ENCODE peak calls at places on chromosome 14, in nine cellular contexts. Q is neural progenitor cell, D is Caco-2, U is Kasumi-1, L is type B pancreatic cell, S is HTR-8/SVneo, X is pons, J is Right ventricle myocardium inferior, P is NCI-H1105. I is an unnamed sample.

GRCh38 chr14:96757456-96757855 is 39.7 kb upstream of the VRK1 start:
- DNase-seq in Q (no peak), D (no peak), U (no peak), L (no peak), S (no peak), X (no peak), J (no peak), P (no peak), I (no peak)

GRCh38 chr14:33017016-33017415 is 78.3 kb downstream of the NPAS3 start:
- DNase-seq in Q (no peak), D (no peak), U (no peak), L (no peak), S (no peak), X (no peak), J (no peak), P (no peak), I (no peak)

GRCh38 chr14:101458536-101459391 is 102.5 kb upstream of the DIO3 start:
- DNase-seq in Q (peak), D (no peak), U (no peak), L (no peak), S (no peak), X (no peak), J (no peak), P (no peak), I (no peak)

GRCh38 chr14:56359245-56359644 is 220.4 kb upstream of the TMEM260 start:
- DNase-seq in Q (no peak), D (no peak), U (no peak), L (no peak), S (no peak), X (no peak), J (no peak), P (no peak), I (no peak)

GRCh38 chr14:36784541-36784940 is 122.9 kb downstream of the PAX9 start:
- DNase-seq in Q (no peak), D (no peak), U (no peak), L (no peak), S (no peak), X (no peak), J (no peak), P (no peak), I (no peak)

GRCh38 chr14:50874842-50875241 is 3.0 kb downstream of the ABHD12B start:
- DNase-seq in Q (no peak), D (no peak), U (no peak), L (no peak), S (no peak), X (no peak), J (no peak), P (no peak), I (no peak)

GRCh38 chr14:93207468-93208308 is 632 bp downstream of the UBR7 start:
- DNase-seq in Q (peak), D (peak), U (peak), L (no peak), S (peak), X (peak), J (no peak), P (no peak), I (no peak)

GRCh38 chr14:75176142-75176820 is at the start of gene TMED10:
- DNase-seq in Q (peak), D (peak), U (peak), L (peak), S (peak), X (peak), J (peak), P (peak), I (peak)

GRCh38 chr14:105255021-105255507 is 6.7 kb downstream of the BTBD6 start:
- DNase-seq in Q (no peak), D (no peak), U (no peak), L (no peak), S (no peak), X (no peak), J (no peak), P (no peak), I (no peak)

GRCh38 chr14:95515080-95515489 is 1.4 kb downstream of the SYNE3 start:
- DNase-seq in Q (peak), D (no peak), U (peak), L (no peak), S (no peak), X (peak), J (peak), P (peak), I (peak)

GRCh38 chr14:76599556-76599955 is 161.7 kb upstream of the VASH1 start:
- DNase-seq in Q (no peak), D (no peak), U (no peak), L (no peak), S (no peak), X (no peak), J (no peak), P (no peak), I (no peak)

GRCh38 chr14:23936084-23936829 is 17.3 kb upstream of the DHRS4 start:
- DNase-seq in Q (no peak), D (peak), U (no peak), L (no peak), S (no peak), X (no peak), J (no peak), P (no peak), I (no peak)

GRCh38 chr14:102215522-102216250 is 76.0 kb downstream of the WDR20 start:
- DNase-seq in Q (no peak), D (no peak), U (no peak), L (no peak), S (no peak), X (no peak), J (no peak), P (no peak), I (no peak)

GRCh38 chr14:95026851-95027463 is 130.4 kb downstream of the DICER1 start:
- DNase-seq in Q (no peak), D (no peak), U (no peak), L (no peak), S (no peak), X (no peak), J (no peak), P (no peak), I (no peak)

GRCh38 chr14:52950898-52951729 is at the start of gene FERMT2:
- DNase-seq in Q (peak), D (peak), U (no peak), L (peak), S (peak), X (peak), J (peak), P (peak), I (peak)

GRCh38 chr14:91614187-91614586 is 104.1 kb upstream of the PPP4R3A start:
- DNase-seq in Q (no peak), D (no peak), U (no peak), L (no peak), S (no peak), X (no peak), J (no peak), P (no peak), I (no peak)

GRCh38 chr14:73457050-73457934 is 1.1 kb downstream of the NUMB start:
- DNase-seq in Q (peak), D (peak), U (peak), L (peak), S (peak), X (no peak), J (peak), P (no peak), I (peak)

GRCh38 chr14:46885566-46885965 is 234.0 kb upstream of the RPL10L start:
- DNase-seq in Q (no peak), D (no peak), U (no peak), L (no peak), S (no peak), X (no peak), J (no peak), P (no peak), I (no peak)

GRCh38 chr14:102980409-102980810 is 57.9 kb downstream of the AMN start:
- DNase-seq in Q (no peak), D (no peak), U (no peak), L (no peak), S (no peak), X (no peak), J (no peak), P (no peak), I (no peak)

GRCh38 chr14:53780156-53780555 is 176.5 kb downstream of the BMP4 start:
- DNase-seq in Q (no peak), D (no peak), U (no peak), L (no peak), S (no peak), X (no peak), J (no peak), P (no peak), I (no peak)

GRCh38 chr14:72000907-72001306 is 68.7 kb downstream of the RGS6 start:
- DNase-seq in Q (no peak), D (no peak), U (no peak), L (no peak), S (no peak), X (peak), J (peak), P (no peak), I (no peak)

GRCh38 chr14:104872469-104873341 is 7.6 kb downstream of the CEP170B start:
- DNase-seq in Q (peak), D (no peak), U (no peak), L (no peak), S (no peak), X (no peak), J (no peak), P (no peak), I (no peak)

GRCh38 chr14:85252011-85252410 is 277.9 kb upstream of the FLRT2 start:
- DNase-seq in Q (no peak), D (no peak), U (no peak), L (no peak), S (peak), X (no peak), J (no peak), P (no peak), I (no peak)

GRCh38 chr14:68949236-68949965 is 29.7 kb downstream of the ACTN1 start:
- DNase-seq in Q (no peak), D (no peak), U (no peak), L (no peak), S (no peak), X (no peak), J (peak), P (no peak), I (no peak)

GRCh38 chr14:89493877-89494634 is 77.0 kb upstream of the FOXN3 start:
- DNase-seq in Q (peak), D (no peak), U (no peak), L (no peak), S (no peak), X (no peak), J (no peak), P (no peak), I (no peak)

GRCh38 chr14:102351023-102351422 is 11.7 kb downstream of the CINP start:
- DNase-seq in Q (no peak), D (no peak), U (no peak), L (no peak), S (no peak), X (no peak), J (no peak), P (no peak), I (no peak)

GRCh38 chr14:53509227-53509822 is 356.2 kb upstream of the DDHD1 start:
- DNase-seq in Q (peak), D (no peak), U (no peak), L (no peak), S (no peak), X (no peak), J (peak), P (no peak), I (no peak)

GRCh38 chr14:31930493-31931225 is 146.4 kb upstream of the ARHGAP5 start:
- DNase-seq in Q (no peak), D (no peak), U (no peak), L (no peak), S (no peak), X (no peak), J (no peak), P (no peak), I (no peak)

GRCh38 chr14:35046751-35047536 is 872 bp downstream of the FAM177A1 start:
- DNase-seq in Q (no peak), D (no peak), U (peak), L (no peak), S (no peak), X (peak), J (no peak), P (peak), I (peak)

GRCh38 chr14:96164861-96165490 is 39.7 kb upstream of the BDKRB2 start:
- DNase-seq in Q (no peak), D (no peak), U (no peak), L (no peak), S (no peak), X (no peak), J (no peak), P (no peak), I (no peak)

GRCh38 chr14:22849212-22849819 is 12.9 kb downstream of the MMP14 start:
- DNase-seq in Q (no peak), D (no peak), U (no peak), L (no peak), S (no peak), X (no peak), J (peak), P (no peak), I (peak)

GRCh38 chr14:60488175-60488574 is 2.3 kb upstream of the C14orf39 start:
- DNase-seq in Q (no peak), D (no peak), U (peak), L (no peak), S (no peak), X (no peak), J (no peak), P (no peak), I (no peak)

GRCh38 chr14:104121142-104121541 is 17.2 kb upstream of the KIF26A start:
- DNase-seq in Q (no peak), D (no peak), U (no peak), L (no peak), S (no peak), X (no peak), J (peak), P (no peak), I (no peak)

I was measured in upper lobe of left lung.